ENCODE peak calls at places on chromosomes 13 and 19, in nine cellular contexts. M is HFFc6; E is activated CD4-positive, CD25-positive, alpha-beta regulatory T cell treated with anti-CD3 and anti-CD28 coated beads, Interleukin-2, amount 50 U/mL, for 16 hours; H is right lobe of liver; C is left ventricle myocardium inferior; X is stimulated activated CD8-positive, alpha-beta memory T cell treated with anti-CD3 and anti-CD28 coated beads, Interleukin-15, amount 100 ng/mL, for 48 hours; L is activated naive CD8-positive, alpha-beta T cell treated with anti-CD3 and anti-CD28 coated beads for 36 hours; A is activated naive CD4-positive, alpha-beta T cell treated with anti-CD3 and anti-CD28 coated beads for 36 hours; J is renal cortical epithelial cell. Z is an unnamed sample.

GRCh38 chr19:1948676-1949075 is 7.7 kb downstream of the CSNK1G2 start:
- DNase-seq in M (no peak), E (no peak), H (no peak), C (no peak), X (no peak), L (no peak), A (no peak), J (no peak), Z (no peak)

GRCh38 chr19:40740747-40741146 is 9.5 kb downstream of the ACTMAP start:
- DNase-seq in M (peak), E (no peak), H (no peak), C (peak), X (no peak), L (no peak), A (no peak), J (no peak), Z (no peak)

GRCh38 chr19:34461375-34462100 is 20.0 kb upstream of the WTIP start:
- DNase-seq in M (peak), E (no peak), H (no peak), C (no peak), X (no peak), L (no peak), A (no peak), J (no peak), Z (no peak)

GRCh38 chr13:78595458-78595818 is 7.9 kb downstream of the POU4F1 start:
- DNase-seq in M (no peak), E (no peak), H (no peak), C (no peak), X (no peak), L (no peak), A (no peak), J (no peak), Z (no peak)

GRCh38 chr19:947090-947706 is 21.4 kb downstream of the ARID3A start:
- DNase-seq in M (no peak), E (no peak), H (peak), C (no peak), X (no peak), L (no peak), A (no peak), J (no peak), Z (no peak)

GRCh38 chr19:10191347-10191746 is 3.4 kb downstream of the DNMT1 start:
- DNase-seq in M (peak), E (no peak), H (peak), C (no peak), X (no peak), L (no peak), A (no peak), J (peak), Z (no peak)

GRCh38 chr19:49339364-49340068 is 4.3 kb downstream of the CD37 start:
- DNase-seq in M (no peak), E (no peak), H (peak), C (peak), X (no peak), L (no peak), A (no peak), J (peak), Z (no peak)

GRCh38 chr13:80339578-80339840 is 1.4 kb downstream of the SPRY2 start:
- DNase-seq in M (no peak), E (no peak), H (no peak), C (no peak), X (no peak), L (no peak), A (no peak), J (no peak), Z (no peak)

GRCh38 chr19:54190942-54191670 is at the start of gene TSEN34:
- DNase-seq in M (peak), E (peak), H (peak), C (peak), X (peak), L (peak), A (no peak), J (no peak), Z (no peak)

GRCh38 chr13:27182844-27183497 is 11.4 kb upstream of the USP12 start:
- DNase-seq in M (peak), E (no peak), H (peak), C (peak), X (no peak), L (no peak), A (no peak), J (peak), Z (no peak)

GRCh38 chr13:47459512-47459911 is 541.6 kb downstream of the SUCLA2 start:
- DNase-seq in M (peak), E (no peak), H (no peak), C (no peak), X (no peak), L (no peak), A (no peak), J (no peak), Z (no peak)

GRCh38 chr19:41767105-41767504 is 11.8 kb downstream of the CEACAM6 start:
- DNase-seq in M (no peak), E (no peak), H (no peak), C (no peak), X (no peak), L (no peak), A (no peak), J (no peak), Z (no peak)

GRCh38 chr13:27406178-27406939 is 18.1 kb upstream of the GTF3A start:
- DNase-seq in M (peak), E (peak), H (no peak), C (no peak), X (no peak), L (no peak), A (peak), J (peak), Z (peak)

GRCh38 chr13:112687836-112688559 is 1.8 kb upstream of the ATP11A start:
- DNase-seq in M (no peak), E (no peak), H (no peak), C (no peak), X (no peak), L (no peak), A (no peak), J (no peak), Z (no peak)

GRCh38 chr13:99464441-99464949 is 36.8 kb upstream of the TM9SF2 start:
- DNase-seq in M (peak), E (no peak), H (no peak), C (no peak), X (no peak), L (no peak), A (peak), J (no peak), Z (no peak)

GRCh38 chr13:110546933-110547332 is 14.6 kb downstream of the RAB20 start:
- DNase-seq in M (peak), E (no peak), H (peak), C (peak), X (no peak), L (no peak), A (no peak), J (peak), Z (no peak)

GRCh38 chr13:26899153-26899552 is 138.6 kb upstream of the GPR12 start:
- DNase-seq in M (no peak), E (no peak), H (no peak), C (no peak), X (no peak), L (no peak), A (no peak), J (no peak), Z (no peak)

GRCh38 chr13:97499181-97499580 is 65.2 kb downstream of the RAP2A start:
- DNase-seq in M (no peak), E (no peak), H (no peak), C (no peak), X (no peak), L (no peak), A (no peak), J (no peak), Z (no peak)

GRCh38 chr19:7654401-7654800 is 14.4 kb upstream of the RETN start:
- DNase-seq in M (peak), E (no peak), H (no peak), C (no peak), X (no peak), L (no peak), A (no peak), J (no peak), Z (no peak)

GRCh38 chr19:36144624-36145023 is 4.8 kb downstream of the CAPNS1 start:
- DNase-seq in M (no peak), E (no peak), H (no peak), C (no peak), X (no peak), L (no peak), A (no peak), J (no peak), Z (no peak)

GRCh38 chr13:81927347-81927746 is 1586.4 kb upstream of the SPRY2 start:
- DNase-seq in M (no peak), E (no peak), H (no peak), C (no peak), X (no peak), L (no peak), A (no peak), J (peak), Z (no peak)

GRCh38 chr19:5881543-5882299 is 11.4 kb upstream of the FUT5 start:
- DNase-seq in M (no peak), E (no peak), H (no peak), C (no peak), X (no peak), L (no peak), A (no peak), J (no peak), Z (no peak)

GRCh38 chr13:25945596-25945995 is 106.2 kb downstream of the SHISA2 start:
- DNase-seq in M (no peak), E (no peak), H (no peak), C (no peak), X (no peak), L (no peak), A (no peak), J (no peak), Z (no peak)

GRCh38 chr13:72255908-72256307 is 388.9 kb upstream of the DACH1 start:
- DNase-seq in M (peak), E (no peak), H (no peak), C (no peak), X (no peak), L (no peak), A (no peak), J (peak), Z (no peak)

GRCh38 chr13:112997188-112998135 is 28.4 kb downstream of the MCF2L start:
- DNase-seq in M (no peak), E (no peak), H (no peak), C (no peak), X (no peak), L (no peak), A (no peak), J (no peak), Z (no peak)

GRCh38 chr13:56659041-56659471 is 481.7 kb upstream of the PRR20A start:
- DNase-seq in M (no peak), E (no peak), H (peak), C (no peak), X (no peak), L (no peak), A (no peak), J (no peak), Z (no peak)

Z was measured in stimulated activated naive B cell treated with anti-CD40 and anti-IgM and Interleukin-4, amounts not matched to agents 10 μg/mL and 1 μg/mL and 100 μg/mL, for 72 hours.